ENCODE peak calls at places on chromosomes 3 and 15, in seven cellular contexts. K is stimulated activated CD8-positive, alpha-beta memory T cell treated with anti-CD3 and anti-CD28 coated beads, Interleukin-7, amount 100 ng/mL, for 4 hours; T is EL; R is H9; N is stimulated activated CD4-positive, alpha-beta T cell treated with anti-CD3 and anti-CD28 coated beads, Interleukin-4, amount 100 ng/mL, for 4 hours; I is M059J; M is fibroblast of the conjunctiva. B is an unnamed sample.

GRCh38 chr3:17894434-17895060 is 152.1 kb upstream of the TBC1D5 start:
- DNase-seq in K (no peak), T (peak), R (peak), N (peak), I (peak), M (peak), B (no peak)

GRCh38 chr15:67080900-67081431 is 15.6 kb downstream of the SMAD3 start:
- DNase-seq in K (peak), T (peak), R (no peak), N (peak), I (peak), M (no peak), B (peak)

GRCh38 chr3:81778678-81779182 is 17.3 kb upstream of the GBE1 start:
- DNase-seq in K (no peak), T (peak), R (no peak), N (no peak), I (peak), M (peak), B (no peak)

GRCh38 chr3:51974963-51975856 is at the start of gene ABHD14A:
- DNase-seq in K (peak), T (peak), R (peak), N (peak), I (peak), M (peak), B (peak)

GRCh38 chr15:70447927-70448698 is 315.2 kb downstream of the UACA start:
- DNase-seq in K (peak), T (no peak), R (no peak), N (peak), I (no peak), M (no peak), B (peak)

GRCh38 chr3:67033091-67033490 is 35.0 kb downstream of the KBTBD8 start:
- DNase-seq in K (no peak), T (no peak), R (no peak), N (no peak), I (no peak), M (no peak), B (no peak)

GRCh38 chr3:49401758-49402157 is 10.0 kb downstream of the RHOA start:
- DNase-seq in K (no peak), T (no peak), R (no peak), N (no peak), I (no peak), M (no peak), B (peak)

GRCh38 chr3:79822076-79822475 is 54.3 kb upstream of the ROBO1 start:
- DNase-seq in K (no peak), T (no peak), R (no peak), N (no peak), I (no peak), M (no peak), B (no peak)

GRCh38 chr15:98917417-98917816 is 90.2 kb downstream of the PGPEP1L start:
- DNase-seq in K (no peak), T (no peak), R (no peak), N (no peak), I (no peak), M (no peak), B (no peak)

GRCh38 chr15:39642011-39642640 is 61.2 kb downstream of the THBS1 start:
- DNase-seq in K (no peak), T (peak), R (no peak), N (no peak), I (peak), M (no peak), B (no peak)

GRCh38 chr3:39098473-39099000 is 8.9 kb downstream of the GORASP1 start:
- DNase-seq in K (no peak), T (no peak), R (no peak), N (no peak), I (no peak), M (no peak), B (no peak)

GRCh38 chr15:44775923-44776322 is 39.6 kb downstream of the TRIM69 start:
- DNase-seq in K (no peak), T (no peak), R (no peak), N (no peak), I (no peak), M (no peak), B (no peak)

B was measured in upper lobe of left lung.